ENCODE peak calls at places on chromosome 16, in six cellular contexts. T, M, J, H, E and D are unnamed samples.

GRCh38 chr16:80971814-80972213 is 34.9 kb downstream of the CMC2 start:
- DNase-seq in M (no peak), T (no peak), E (no peak), J (no peak), H (no peak), D (no peak)

GRCh38 chr16:29007865-29008593 is 23.2 kb downstream of the LAT start:
- DNase-seq in M (no peak), H (peak), J (no peak), E (no peak), T (peak), D (no peak)

GRCh38 chr16:55257971-55258613 is 65.9 kb upstream of the IRX6 start:
- DNase-seq in E (peak), M (no peak), J (peak), H (peak), T (peak), D (peak)

GRCh38 chr16:51151435-51151950 is 423 bp upstream of the SALL1 start:
- DNase-seq in T (peak), M (no peak), J (no peak), E (no peak), H (peak), D (peak)

GRCh38 chr16:67528222-67528869 is at the start of gene RIPOR1:
- DNase-seq in T (no peak), M (no peak), J (peak), H (no peak), E (no peak), D (peak)

GRCh38 chr16:51035110-51035498 is 116.0 kb downstream of the SALL1 start:
- DNase-seq in J (no peak), M (no peak), E (no peak), H (no peak), T (no peak), D (no peak)

GRCh38 chr16:80948886-80949502 is 57.7 kb downstream of the CMC2 start:
- DNase-seq in T (peak), J (peak), H (peak), E (no peak), M (no peak), D (no peak)

GRCh38 chr16:4385066-4385788 is 13.6 kb downstream of the VASN start:
- DNase-seq in M (no peak), J (no peak), H (no peak), T (no peak), E (no peak), D (no peak)

GRCh38 chr16:56451753-56452689 is 667 bp downstream of the OGFOD1 start:
- DNase-seq in T (peak), M (no peak), H (peak), J (peak), E (no peak), D (no peak)

GRCh38 chr16:17544304-17544703 is 73.5 kb upstream of the XYLT1 start:
- DNase-seq in E (no peak), H (no peak), M (no peak), J (no peak), T (no peak), D (no peak)

GRCh38 chr16:17541324-17541723 is 70.6 kb upstream of the XYLT1 start:
- DNase-seq in M (no peak), H (no peak), T (no peak), E (no peak), J (no peak), D (no peak)

GRCh38 chr16:17543073-17543472 is 72.3 kb upstream of the XYLT1 start:
- DNase-seq in E (no peak), M (no peak), H (no peak), J (no peak), T (no peak), D (no peak)

GRCh38 chr16:17548825-17549224 is 78.1 kb upstream of the XYLT1 start:
- DNase-seq in H (no peak), J (no peak), E (no peak), M (no peak), T (no peak), D (no peak)

DNA sequence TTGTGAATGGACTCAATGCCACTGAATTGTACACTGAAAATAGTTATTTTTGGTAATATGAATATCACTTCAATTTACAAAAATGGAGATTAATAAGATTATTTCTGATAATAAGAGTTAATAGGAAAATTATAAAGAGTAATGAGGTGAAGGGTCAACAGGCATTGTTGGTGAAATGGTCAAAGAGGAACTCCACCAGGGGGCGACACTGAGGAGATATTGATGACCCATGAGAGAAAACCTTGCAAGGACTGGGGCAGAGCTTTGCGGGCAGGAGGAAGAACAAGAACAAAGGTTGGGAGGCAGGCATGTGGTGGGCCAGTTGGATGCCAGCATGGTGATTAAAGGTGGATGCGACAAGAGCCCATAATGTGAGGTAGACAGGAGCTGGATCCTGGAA is 74.0 kb upstream of the XYLT1 start:
- DNase-seq in E (no peak), H (no peak), J (no peak), M (no peak), T (no peak), D (no peak)
- TF ChIP-seq CTCF in E (no peak), H (no peak), J (peak), M (peak), T (no peak), D (peak)

GRCh38 chr16:86016201-86016965 is 117.4 kb downstream of the IRF8 start:
- DNase-seq in M (no peak), J (peak), E (peak), T (peak), H (peak), D (no peak)
- TF ChIP-seq CTCF in M (peak), J (peak), E (peak), T (peak), H (peak), D (peak)

GRCh38 chr16:25109643-25110042 is 1.9 kb upstream of the LCMT1 start:
- DNase-seq in M (no peak), J (no peak), T (peak), H (peak), E (no peak), D (no peak)

GRCh38 chr16:25107466-25107792 is 4.1 kb upstream of the LCMT1 start:
- DNase-seq in M (no peak), J (no peak), E (no peak), H (no peak), T (no peak), D (no peak)

GRCh38 chr16:25110392-25110947 is 1.1 kb upstream of the LCMT1 start:
- DNase-seq in H (no peak), E (no peak), J (no peak), M (no peak), T (no peak), D (no peak)

GRCh38 chr16:25106567-25107465 is 4.7 kb upstream of the LCMT1 start:
- DNase-seq in E (peak), T (peak), H (peak), M (peak), J (peak), D (peak)

GRCh38 chr16:25108054-25108453 is 3.5 kb upstream of the LCMT1 start:
- DNase-seq in E (no peak), M (no peak), T (no peak), J (peak), H (no peak), D (no peak)
- TF ChIP-seq CTCF in E (no peak), M (no peak), T (no peak), J (peak), H (no peak), D (peak)

GRCh38 chr16:78705694-78706093 is 606.2 kb downstream of the WWOX start:
- DNase-seq in E (no peak), T (peak), M (no peak), H (peak), J (peak), D (no peak)
- TF ChIP-seq CTCF in E (no peak), T (peak), M (peak), H (peak), J (peak), D (peak)

DNA sequence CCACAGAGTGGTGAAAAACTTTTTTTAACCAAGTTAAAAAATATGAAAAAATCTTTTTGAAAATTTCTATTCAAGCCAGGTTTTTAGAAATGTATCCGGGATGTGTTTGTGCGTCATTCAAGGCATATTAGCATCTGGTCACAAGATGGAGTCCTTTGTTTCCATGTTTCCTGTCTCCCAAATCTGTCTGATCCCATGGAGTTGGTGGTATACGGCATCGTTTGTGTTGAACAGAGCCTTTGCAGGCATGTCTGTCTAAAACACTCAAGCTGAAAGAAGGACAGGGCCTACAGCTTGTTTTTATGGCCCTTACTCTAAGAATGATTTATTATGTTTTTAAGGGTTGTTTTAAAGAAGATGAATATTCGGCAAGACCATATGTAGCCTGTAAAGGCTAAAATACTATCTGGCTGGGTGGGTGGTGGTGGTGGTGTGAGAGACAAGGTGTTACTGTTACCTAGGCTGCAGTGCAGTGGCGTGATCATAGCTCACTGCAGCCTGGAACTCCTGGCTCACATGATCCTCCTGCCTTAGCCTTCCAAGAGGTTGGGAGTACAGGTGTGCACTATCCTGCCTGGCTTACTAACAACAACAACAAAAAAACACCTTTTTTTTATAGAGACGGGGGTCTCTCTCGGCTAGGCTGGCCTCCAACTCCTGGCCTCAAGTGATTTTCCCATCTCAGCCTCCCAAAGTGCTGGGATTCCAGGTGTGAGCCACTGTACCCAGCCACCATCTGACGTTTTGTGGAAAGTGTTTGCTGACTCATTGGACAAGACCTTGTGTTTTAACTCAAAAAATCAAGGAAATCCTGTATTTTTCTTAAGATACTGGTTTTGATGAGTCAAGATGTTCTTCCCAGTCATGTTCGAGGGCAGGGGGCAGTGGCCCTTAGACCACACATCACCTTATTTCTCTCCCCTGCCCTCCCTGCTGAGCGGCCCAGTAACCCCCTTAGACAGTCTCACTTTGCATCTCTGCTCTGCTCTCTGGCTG is 52.2 kb downstream of the NDE1 start:
- DNase-seq in H (peak), J (no peak), M (no peak), T (peak), E (no peak), D (no peak)
- TF ChIP-seq CTCF in H (no peak), J (no peak), M (no peak), T (no peak), E (no peak), D (no peak)

GRCh38 chr16:17461951-17462729 is 8.6 kb downstream of the XYLT1 start:
- DNase-seq in T (no peak), H (no peak), E (no peak), M (no peak), J (no peak), D (no peak)
- TF ChIP-seq CTCF in T (no peak), H (no peak), E (no peak), M (no peak), J (peak), D (no peak)

GRCh38 chr16:1762879-1763520 is 8.3 kb downstream of the NME3 start:
- DNase-seq in H (no peak), T (no peak), M (no peak), J (no peak), E (no peak), D (no peak)
- TF ChIP-seq CTCF in H (no peak), T (no peak), M (no peak), J (no peak), E (no peak), D (no peak)

GRCh38 chr16:1030381-1030901 is 42.1 kb upstream of the SSTR5 start:
- DNase-seq in T (no peak), E (no peak), M (no peak), J (no peak), H (no peak), D (no peak)
- TF ChIP-seq CTCF in T (no peak), E (no peak), M (no peak), J (no peak), H (no peak), D (no peak)

GRCh38 chr16:46972971-46973456 is 460 bp downstream of the DNAJA2 start:
- DNase-seq in J (peak), M (no peak), T (no peak), H (peak), E (peak), D (peak)

GRCh38 chr16:46975165-46975564 is 1.7 kb upstream of the DNAJA2 start:
- DNase-seq in M (no peak), H (no peak), E (no peak), T (no peak), J (no peak), D (no peak)

GRCh38 chr16:46975908-46976470 is 2.5 kb upstream of the DNAJA2 start:
- DNase-seq in J (no peak), E (no peak), T (no peak), M (no peak), H (no peak), D (no peak)

GRCh38 chr16:46973457-46974324 is at the start of gene DNAJA2:
- DNase-seq in T (peak), M (peak), J (peak), H (peak), E (peak), D (peak)

GRCh38 chr16:46974352-46974751 is 878 bp upstream of the DNAJA2 start:
- DNase-seq in T (no peak), E (no peak), J (peak), H (peak), M (no peak), D (no peak)
- TF ChIP-seq CTCF in T (no peak), E (no peak), J (no peak), H (no peak), M (peak), D (no peak)